ENCODE peak calls at places on chromosome 11, in eight cellular contexts. A, R, E, V, S, M, Y and D are unnamed samples.

GRCh38 chr11:9861860-9862725 is 198.2 kb downstream of the SWAP70 start:
- DNase-seq in A (peak), R (no peak), E (peak), V (no peak), S (peak), M (no peak), Y (peak), D (peak)

GRCh38 chr11:16632295-16633200 is 105.9 kb upstream of the C11orf58 start:
- DNase-seq in A (peak), R (no peak), E (peak), V (no peak), S (no peak), M (no peak), Y (no peak), D (no peak)

GRCh38 chr11:75400110-75400865 is 970 bp downstream of the RPS3 start:
- DNase-seq in A (peak), R (no peak), E (no peak), V (no peak), S (no peak), M (no peak), Y (no peak), D (no peak)

GRCh38 chr11:35138949-35139881 is at the start of gene CD44:
- DNase-seq in A (peak), R (peak), E (peak), V (peak), S (peak), M (peak), Y (peak), D (peak)

GRCh38 chr11:69094111-69094914 is 45.6 kb downstream of the TPCN2 start:
- DNase-seq in A (no peak), R (no peak), E (peak), V (no peak), S (no peak), M (no peak), Y (no peak), D (no peak)

GRCh38 chr11:111095327-111095726 is 150.2 kb upstream of the POU2AF2 start:
- DNase-seq in A (no peak), R (no peak), E (no peak), V (no peak), S (no peak), M (no peak), Y (no peak), D (no peak)

GRCh38 chr11:95068549-95068948 is 1.8 kb downstream of the SRSF8 start:
- DNase-seq in A (peak), R (peak), E (peak), V (peak), S (peak), M (peak), Y (peak), D (peak)

GRCh38 chr11:8584511-8584910 is 9.5 kb downstream of the STK33 start:
- DNase-seq in A (no peak), R (no peak), E (no peak), V (no peak), S (no peak), M (no peak), Y (no peak), D (no peak)

GRCh38 chr11:7574491-7575129 is 60.8 kb downstream of the PPFIBP2 start:
- DNase-seq in A (no peak), R (no peak), E (no peak), V (no peak), S (no peak), M (no peak), Y (no peak), D (no peak)

GRCh38 chr11:33935005-33935404 is 43.1 kb upstream of the LMO2 start:
- DNase-seq in A (no peak), R (no peak), E (no peak), V (no peak), S (no peak), M (no peak), Y (no peak), D (no peak)

GRCh38 chr11:98155696-98156095 is 865.1 kb upstream of the CNTN5 start:
- DNase-seq in A (no peak), R (no peak), E (no peak), V (no peak), S (no peak), M (no peak), Y (no peak), D (no peak)

GRCh38 chr11:45872513-45873356 is 12.7 kb upstream of the MAPK8IP1 start:
- DNase-seq in A (peak), R (no peak), E (peak), V (no peak), S (no peak), M (no peak), Y (peak), D (peak)

GRCh38 chr11:133311230-133311629 is 221.1 kb downstream of the OPCML start:
- DNase-seq in A (no peak), R (no peak), E (no peak), V (no peak), S (no peak), M (no peak), Y (no peak), D (no peak)

GRCh38 chr11:99383628-99384300 is 363.0 kb downstream of the CNTN5 start:
- DNase-seq in A (no peak), R (no peak), E (no peak), V (no peak), S (no peak), M (no peak), Y (no peak), D (no peak)

DNA sequence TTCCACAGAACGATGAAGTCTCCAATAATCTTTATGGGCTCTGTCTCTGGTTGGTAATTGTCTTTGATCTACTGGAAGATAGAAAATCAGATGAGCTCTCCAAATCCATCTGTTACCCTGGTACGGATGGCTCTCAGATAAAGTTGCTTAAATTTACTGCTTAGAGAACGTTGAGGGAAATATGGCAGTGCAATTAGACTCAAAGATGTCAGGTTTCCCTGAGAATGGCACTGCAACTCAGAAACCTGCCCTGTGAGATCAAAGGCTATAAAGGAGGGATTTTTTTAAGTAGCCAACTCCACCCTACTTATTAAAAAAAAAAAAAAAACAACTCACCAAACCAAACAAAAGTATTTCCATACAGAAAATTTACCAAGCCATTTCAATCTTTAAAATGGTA is 779 bp upstream of the BIRC3 start:
- DNase-seq in A (no peak), R (no peak), E (no peak), V (no peak), S (no peak), M (no peak), Y (no peak), D (no peak)
- H3K4me3 ChIP-seq in A (no peak), R (peak), E (peak), V (peak), S (peak), M (peak), Y (peak), D (no peak)

GRCh38 chr11:80157447-80157846 is 716.6 kb upstream of the TENM4 start:
- DNase-seq in A (no peak), R (no peak), E (no peak), V (no peak), S (no peak), M (no peak), Y (no peak), D (no peak)

GRCh38 chr11:80156062-80156461 is 715.2 kb upstream of the TENM4 start:
- DNase-seq in A (no peak), R (no peak), E (no peak), V (no peak), S (no peak), M (no peak), Y (no peak), D (no peak)

DNA sequence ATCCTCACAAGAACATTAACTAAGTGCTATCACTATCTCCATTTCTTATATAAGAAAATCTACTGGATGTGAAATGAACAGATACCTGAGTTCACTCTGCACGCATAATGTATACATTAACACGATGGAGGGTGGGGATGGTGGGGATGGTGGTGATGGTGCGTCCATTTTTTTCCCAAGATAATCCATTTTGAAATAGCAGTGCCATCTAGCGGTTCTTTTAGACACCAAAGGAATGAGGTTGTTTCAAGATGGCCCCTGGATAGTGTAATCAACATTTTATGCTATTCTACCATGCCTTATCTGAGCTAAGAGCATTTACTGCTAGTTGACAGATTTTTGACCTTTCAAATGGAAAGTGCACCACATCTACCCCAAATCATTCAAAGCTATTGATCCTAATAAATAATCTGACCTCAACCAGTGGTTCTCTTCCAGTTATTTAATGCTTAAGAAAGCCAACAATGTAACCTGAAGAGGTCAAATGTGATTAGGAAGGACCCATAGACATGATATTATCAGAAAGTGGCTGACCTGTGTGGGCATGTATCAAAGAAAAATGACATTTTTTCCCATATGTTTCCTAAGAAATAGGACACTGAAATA is 714.7 kb upstream of the TENM4 start:
- DNase-seq in A (peak), R (no peak), E (no peak), V (no peak), S (no peak), M (no peak), Y (peak), D (no peak)
- TF ChIP-seq CTCF in A (peak), R (peak), E (peak), V (no peak), S (peak), M (no peak), Y (peak), D (peak)

GRCh38 chr11:129999407-129999806 is 3.2 kb downstream of the PRDM10 start:
- DNase-seq in A (no peak), R (no peak), E (no peak), V (no peak), S (peak), M (no peak), Y (no peak), D (no peak)

GRCh38 chr11:129997513-129997912 is 5.1 kb downstream of the PRDM10 start:
- DNase-seq in A (no peak), R (no peak), E (no peak), V (no peak), S (no peak), M (no peak), Y (no peak), D (no peak)

GRCh38 chr11:129996113-129996870 is 6.3 kb downstream of the PRDM10 start:
- DNase-seq in A (no peak), R (no peak), E (no peak), V (no peak), S (peak), M (no peak), Y (no peak), D (no peak)

GRCh38 chr11:129998905-129999304 is 3.7 kb downstream of the PRDM10 start:
- DNase-seq in A (no peak), R (no peak), E (no peak), V (no peak), S (peak), M (no peak), Y (no peak), D (no peak)

DNA sequence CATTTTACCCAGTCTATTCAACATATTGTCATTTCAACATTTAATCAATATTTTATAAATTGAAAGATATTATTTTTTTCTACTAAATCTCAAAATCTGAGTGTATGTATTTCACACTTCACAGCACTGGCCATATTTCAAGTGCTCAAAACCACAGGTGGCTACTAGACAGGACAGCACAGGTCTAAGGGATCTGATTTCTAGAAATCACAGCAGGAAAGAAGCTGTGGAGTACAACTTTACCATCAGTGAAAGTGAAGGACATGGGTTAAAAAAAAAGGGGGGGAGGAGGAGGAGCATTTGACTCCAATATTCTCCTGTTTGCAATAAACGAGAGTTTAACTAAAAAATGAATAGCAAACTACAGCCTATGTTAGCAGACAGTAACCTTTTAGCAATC is 4.5 kb downstream of the PRDM10 start:
- DNase-seq in A (no peak), R (no peak), E (no peak), V (no peak), S (no peak), M (no peak), Y (no peak), D (no peak)
- H3K4me3 ChIP-seq in A (no peak), R (no peak), E (no peak), V (no peak), S (no peak), M (no peak), Y (no peak), D (no peak)

GRCh38 chr11:15258433-15259350 is 144.0 kb downstream of the INSC start:
- DNase-seq in A (peak), R (no peak), E (no peak), V (no peak), S (peak), M (no peak), Y (peak), D (no peak)
- TF ChIP-seq CTCF in A (no peak), R (no peak), E (peak), V (no peak), S (no peak), M (no peak), Y (no peak), D (no peak)

DNA sequence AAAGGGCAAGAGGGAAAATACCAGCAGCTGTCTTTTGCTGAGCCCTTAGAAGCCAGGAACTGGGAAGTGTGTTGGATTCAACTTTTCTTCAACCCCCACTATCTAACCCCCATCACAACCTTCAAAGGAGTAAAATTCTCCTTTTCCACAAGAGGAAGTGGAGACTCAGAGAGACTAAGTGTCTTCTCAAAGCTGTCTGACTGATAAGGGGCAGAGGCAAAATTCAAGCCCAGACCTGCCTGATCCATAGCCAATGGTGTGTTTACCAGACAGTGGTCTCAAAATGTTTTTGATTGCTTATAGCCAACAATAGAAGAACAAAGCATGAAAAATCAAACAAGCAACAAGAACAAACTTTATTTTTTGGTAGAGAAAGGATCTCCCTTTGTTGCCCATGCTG is 707.0 kb downstream of the NTM start:
- DNase-seq in A (peak), R (no peak), E (no peak), V (no peak), S (no peak), M (no peak), Y (no peak), D (no peak)
- H3K4me3 ChIP-seq in A (no peak), R (no peak), E (no peak), V (no peak), S (no peak), M (no peak), Y (no peak), D (no peak)

DNA sequence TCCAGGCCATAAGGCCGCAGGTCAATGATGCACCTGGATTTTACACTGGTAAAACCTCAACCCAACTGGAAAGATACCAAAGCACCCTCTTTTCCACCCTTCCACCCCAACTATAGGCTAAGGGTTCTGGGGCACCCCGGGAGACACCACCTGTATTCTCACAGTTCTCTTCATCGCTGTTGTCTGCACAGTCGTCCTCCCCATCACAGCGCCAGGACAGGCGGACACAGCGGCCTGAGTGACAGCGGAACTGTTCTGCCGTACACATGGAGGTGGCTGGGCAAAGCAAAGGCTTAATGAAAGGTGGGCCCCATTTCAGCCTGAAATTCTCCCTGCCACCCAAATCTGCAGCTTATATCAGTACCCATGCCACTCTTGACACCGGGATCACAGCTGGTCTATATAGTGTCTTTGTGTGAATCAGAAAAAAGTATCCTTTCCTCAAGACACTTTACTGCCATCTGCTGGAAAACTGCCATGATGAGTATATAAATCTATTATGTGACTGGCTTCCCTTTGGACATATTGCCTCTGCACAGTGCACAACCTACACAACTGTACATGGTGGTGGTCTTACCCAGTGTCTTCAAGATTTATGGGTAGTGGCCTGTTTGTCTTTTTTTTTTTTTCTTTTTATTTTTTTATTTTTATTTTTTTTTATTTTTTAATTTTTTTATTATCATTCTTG is 21.5 kb downstream of the LRP4 start:
- DNase-seq in A (peak), R (no peak), E (no peak), V (no peak), S (no peak), M (no peak), Y (peak), D (no peak)
- TF ChIP-seq CTCF in A (peak), R (no peak), E (peak), V (no peak), S (no peak), M (no peak), Y (peak), D (no peak)

GRCh38 chr11:1761857-1762536 is 1.7 kb downstream of the CTSD start:
- DNase-seq in A (no peak), R (no peak), E (no peak), V (no peak), S (no peak), M (no peak), Y (no peak), D (no peak)
- H3K4me3 ChIP-seq in A (peak), R (peak), E (peak), V (peak), S (peak), M (peak), Y (peak), D (no peak)

DNA sequence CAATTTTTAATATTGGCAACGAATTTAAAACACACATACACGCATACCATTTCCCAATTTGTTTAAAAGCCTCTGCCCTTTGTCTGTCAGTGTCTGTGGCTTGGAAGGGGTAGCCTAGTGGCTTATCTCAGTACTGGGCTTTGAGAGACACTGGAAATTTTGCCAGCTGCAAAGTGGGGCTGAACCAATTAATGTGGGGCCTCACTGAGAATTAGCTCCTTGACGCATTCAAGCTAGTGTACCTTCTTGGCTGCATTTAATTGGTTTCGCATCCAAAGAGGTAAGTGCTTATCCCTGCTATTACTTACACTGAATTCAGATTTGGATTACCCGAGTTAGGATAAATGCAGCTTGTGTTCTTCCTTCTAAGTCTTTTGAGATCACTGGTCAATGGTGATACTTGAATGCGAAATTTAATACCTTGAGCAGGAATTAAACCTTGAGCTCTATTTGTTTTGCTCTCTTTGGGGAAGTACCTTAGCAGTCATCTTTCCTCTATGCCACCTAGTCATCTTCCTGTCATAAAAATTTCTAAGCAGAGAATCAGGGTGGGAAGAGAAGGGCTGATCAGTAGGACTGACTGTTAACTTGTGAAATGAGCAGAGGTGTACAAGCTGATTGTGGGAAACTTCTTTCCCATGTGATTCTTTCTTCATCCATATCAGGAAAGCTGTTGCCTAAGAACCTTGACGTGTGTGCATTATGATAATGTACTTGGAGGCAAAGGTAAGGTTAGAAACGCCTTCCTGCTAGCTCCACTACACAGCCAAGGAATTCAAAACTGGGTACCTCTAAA is 187.7 kb upstream of the E2F8 start:
- DNase-seq in A (peak), R (no peak), E (no peak), V (no peak), S (no peak), M (no peak), Y (no peak), D (no peak)
- TF ChIP-seq CTCF in A (no peak), R (no peak), E (no peak), V (no peak), S (no peak), M (no peak), Y (no peak), D (no peak)

DNA sequence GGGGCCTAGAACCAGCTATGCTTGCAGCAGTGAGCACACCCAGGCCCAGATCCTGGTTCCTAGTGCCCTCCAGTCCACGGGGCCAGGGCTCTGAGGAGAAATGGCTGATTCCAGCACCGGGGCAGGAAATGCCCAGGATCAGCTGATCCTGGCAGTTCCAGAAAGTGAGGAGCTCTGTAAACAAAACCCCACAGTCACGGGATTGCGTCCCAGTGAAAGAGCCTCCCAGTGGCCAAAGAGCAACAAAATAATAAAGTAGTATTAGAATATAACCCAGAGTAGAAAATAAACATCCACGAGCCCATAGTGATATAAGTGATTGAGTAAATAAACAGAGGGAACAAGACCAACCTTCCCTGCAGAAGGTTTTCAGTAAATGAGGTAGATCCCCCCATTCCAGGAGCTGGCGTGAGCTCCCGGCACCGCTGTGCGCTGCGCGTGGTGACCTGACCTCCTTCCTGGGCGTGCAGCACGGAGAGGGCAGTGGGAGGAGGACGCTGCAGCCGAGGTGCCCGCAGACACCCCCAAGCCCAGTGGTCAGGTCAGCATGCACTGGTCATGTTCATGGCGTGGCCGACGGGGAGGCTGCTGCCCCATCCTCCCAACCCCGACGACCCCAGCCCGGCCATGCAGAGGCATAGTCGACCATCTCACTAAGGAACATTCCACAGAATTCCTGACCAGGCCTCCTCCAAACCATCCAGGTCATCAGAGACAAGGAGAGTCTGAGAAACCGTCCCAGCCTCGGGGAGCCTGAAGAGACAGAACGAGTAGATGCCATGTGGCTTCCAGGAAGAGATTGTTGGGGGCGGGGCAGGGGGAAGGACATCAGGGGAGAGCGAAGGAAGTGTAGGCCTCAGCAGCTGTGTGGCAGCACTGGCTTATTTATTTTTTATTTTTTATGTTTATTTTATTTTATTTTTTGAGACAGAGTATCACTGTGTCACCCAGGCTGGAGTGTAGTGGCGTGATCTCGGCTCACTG is 19.9 kb downstream of the PTDSS2 start:
- DNase-seq in A (peak), R (no peak), E (no peak), V (no peak), S (peak), M (peak), Y (peak), D (no peak)
- H3K4me3 ChIP-seq in A (peak), R (peak), E (no peak), V (no peak), S (no peak), M (peak), Y (peak), D (peak)